ENCODE peak calls at places on chromosomes 7 and 10, in seven cellular contexts. U is heart left ventricle, M is IMR-90, D is H1, I is transverse colon, R is right lobe of liver, H is ovary. J is an unnamed sample.

GRCh38 chr7:155377837-155378579 is 79.9 kb upstream of the EN2 start:
- DNase-seq in U (no peak), M (peak; percentile 10), D (peak; percentile 69), I (peak; percentile 22), R (no peak), H (peak; percentile 72), J (peak; percentile 76)

GRCh38 chr7:32518534-32519140 is 23.3 kb downstream of the AVL9 start:
- DNase-seq in U (no peak), M (peak; percentile 71), D (no peak), I (no peak), R (no peak), H (no peak), J (no peak)

GRCh38 chr7:24119852-24120251 is 164.1 kb upstream of the NPY start:
- DNase-seq in U (no peak), M (no peak), D (no peak), I (no peak), R (no peak), H (no peak), J (no peak)

GRCh38 chr10:100562008-100562672 is 26.4 kb downstream of the HIF1AN start:
- DNase-seq in U (peak; percentile 36), M (peak; percentile 55), D (peak; percentile 81), I (peak; percentile 75), R (peak; percentile 67), H (peak; percentile 79), J (peak; percentile 90)

GRCh38 chr10:86447422-86447821 is 74.2 kb downstream of the WAPL start:
- DNase-seq in U (no peak), M (no peak), D (no peak), I (no peak), R (no peak), H (no peak), J (no peak)

GRCh38 chr7:68963547-68963946 is 634.7 kb upstream of the AUTS2 start:
- DNase-seq in U (no peak), M (peak; percentile 10), D (no peak), I (no peak), R (no peak), H (no peak), J (no peak)

GRCh38 chr10:75617485-75618155 is 186.2 kb downstream of the LRMDA start:
- DNase-seq in U (no peak), M (no peak), D (no peak), I (no peak), R (no peak), H (no peak), J (no peak)

GRCh38 chr7:103343758-103344452 is 662 bp downstream of the DNAJC2 start:
- DNase-seq in U (no peak), M (peak; percentile 34), D (no peak), I (peak; percentile 36), R (no peak), H (no peak), J (peak; percentile 79)

GRCh38 chr10:6080417-6080973 is 8.3 kb upstream of the RBM17 start:
- DNase-seq in U (no peak), M (no peak), D (no peak), I (no peak), R (no peak), H (no peak), J (no peak)

GRCh38 chr10:95391570-95392249 is 100.9 kb upstream of the PDLIM1 start:
- DNase-seq in U (no peak), M (peak; percentile 46), D (no peak), I (no peak), R (no peak), H (no peak), J (no peak)

GRCh38 chr7:949021-949934 is 5.2 kb downstream of the ADAP1 start:
- DNase-seq in U (no peak), M (no peak), D (no peak), I (peak; percentile 38), R (peak; percentile 14), H (peak; percentile 32), J (peak; percentile 70)

GRCh38 chr10:18312385-18313145 is 172.3 kb downstream of the CACNB2 start:
- DNase-seq in U (peak; percentile 19), M (peak; percentile 62), D (no peak), I (no peak), R (no peak), H (no peak), J (no peak)

GRCh38 chr7:100678291-100678984 is 4.9 kb downstream of the GNB2 start:
- DNase-seq in U (no peak), M (no peak), D (peak; percentile 59), I (peak; percentile 8), R (peak; percentile 22), H (peak; percentile 61), J (peak; percentile 81)
- TF ChIP-seq POLR2A in U (no peak), M (no peak), D (no peak), I (no peak), R (no peak), H (no peak), J (no peak)

GRCh38 chr7:66844552-66845381 is 76.3 kb upstream of the TMEM248 start:
- DNase-seq in U (peak; percentile 98), M (peak; percentile 98), D (peak; percentile 100), I (peak; percentile 99), R (peak; percentile 98), H (peak; percentile 100), J (peak; percentile 98)
- TF ChIP-seq POLR2A in U (peak; percentile 73), M (peak; percentile 95), D (peak; percentile 85), I (peak; percentile 94), R (peak; percentile 95), H (peak; percentile 99), J (no peak)

DNA sequence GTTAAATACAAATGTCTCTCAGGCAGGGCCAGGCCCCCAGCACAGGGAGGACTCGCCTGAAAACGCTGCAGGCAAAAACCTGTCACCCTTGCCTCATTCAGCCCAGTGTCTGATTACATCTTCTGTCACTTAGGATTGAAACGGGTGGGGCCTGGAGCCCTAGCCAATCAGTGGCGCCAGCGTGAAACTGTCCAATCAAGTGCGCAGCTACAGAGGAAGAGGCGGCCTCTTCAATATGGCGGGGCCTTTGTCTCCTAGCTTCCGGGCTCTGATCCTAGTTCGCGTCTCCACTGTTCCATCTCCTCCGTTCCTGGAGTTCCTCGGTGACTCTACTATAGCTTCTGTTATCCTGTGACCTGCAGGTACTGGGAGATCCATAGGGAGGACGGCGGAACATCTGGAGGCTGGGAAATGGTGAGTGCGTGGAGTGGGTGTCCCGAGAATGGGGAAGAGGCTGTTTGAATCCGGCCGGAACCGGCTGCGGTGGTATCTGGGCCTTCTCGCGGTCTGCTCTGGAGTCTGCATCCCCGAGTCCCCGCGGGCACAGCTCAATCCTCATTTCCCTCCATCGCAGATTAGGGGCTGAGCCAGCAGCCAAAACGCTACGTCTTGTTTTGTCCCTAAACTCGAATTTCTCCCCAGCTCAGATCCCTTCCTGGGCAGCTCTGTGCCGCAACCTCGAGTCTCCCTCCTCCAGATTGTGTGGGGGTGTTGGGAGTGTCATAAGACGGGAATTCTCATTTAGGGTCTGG is at the start of gene ZNF736:
- DNase-seq in U (peak; percentile 89), M (peak; percentile 94), D (no peak), I (peak; percentile 91), R (peak; percentile 82), H (peak; percentile 88), J (peak; percentile 94)
- TF ChIP-seq POLR2A in U (no peak), M (peak; percentile 84), D (no peak), I (peak; percentile 75), R (peak; percentile 48), H (peak; percentile 31), J (no peak)

GRCh38 chr7:74292757-74293576 is 3.8 kb downstream of the CLIP2 start:
- DNase-seq in U (no peak), M (no peak), D (no peak), I (peak; percentile 87), R (peak; percentile 50), H (no peak), J (no peak)
- TF ChIP-seq POLR2A in U (no peak), M (no peak), D (no peak), I (peak; percentile 45), R (no peak), H (no peak), J (no peak)

GRCh38 chr10:92590623-92591549 is 2.0 kb upstream of the KIF11 start:
- DNase-seq in U (peak; percentile 47), M (peak; percentile 69), D (peak; percentile 49), I (peak; percentile 38), R (peak; percentile 37), H (peak; percentile 58), J (peak; percentile 83)

GRCh38 chr10:92593553-92594046 is 670 bp downstream of the KIF11 start:
- DNase-seq in U (no peak), M (no peak), D (no peak), I (no peak), R (no peak), H (no peak), J (no peak)

GRCh38 chr10:92592761-92593552 is at the start of gene KIF11:
- DNase-seq in U (peak; percentile 97), M (peak; percentile 96), D (peak; percentile 97), I (peak; percentile 98), R (peak; percentile 97), H (peak; percentile 98), J (peak; percentile 99)

GRCh38 chr10:92594194-92594593 is 1.3 kb downstream of the KIF11 start:
- DNase-seq in U (no peak), M (no peak), D (no peak), I (no peak), R (no peak), H (no peak), J (no peak)

DNA sequence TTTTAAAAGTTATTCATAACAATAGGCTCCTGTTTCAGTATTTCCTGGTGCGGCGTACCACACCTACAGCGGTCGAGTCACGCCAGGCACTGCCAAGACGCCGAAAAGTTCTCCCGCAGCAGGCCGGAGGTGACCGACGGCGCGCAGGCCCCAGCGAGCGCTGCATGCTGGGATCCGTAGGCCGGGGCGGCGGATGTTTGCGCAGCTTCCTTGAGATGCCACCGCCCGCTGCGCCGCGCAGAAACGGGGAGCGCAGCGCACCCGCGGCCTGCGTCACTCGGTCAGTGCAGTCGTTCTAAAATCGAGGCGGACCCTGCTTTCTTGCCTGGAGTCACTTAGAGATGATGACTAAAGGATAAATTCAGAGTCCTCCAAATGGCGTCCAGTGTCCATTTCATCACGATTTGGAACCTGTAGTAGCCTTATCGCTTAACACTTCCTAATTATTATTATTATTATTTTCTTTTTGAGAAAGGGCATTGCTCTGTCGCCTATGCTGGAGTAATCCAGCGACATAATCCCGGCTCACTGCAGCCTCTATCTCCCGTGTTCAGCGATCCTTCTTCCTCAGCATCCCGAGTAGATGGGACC is 1.3 kb upstream of the KIF11 start:
- DNase-seq in U (peak; percentile 93), M (peak; percentile 92), D (peak; percentile 87), I (peak; percentile 94), R (peak; percentile 92), H (peak; percentile 93), J (peak; percentile 99)
- TF ChIP-seq POLR2A in U (peak; percentile 4), M (peak; percentile 63), D (peak; percentile 51), I (peak; percentile 88), R (peak; percentile 78), H (peak; percentile 79), J (peak; percentile 80)

J was measured in spleen.